ENCODE peak calls at places on chromosomes 11 and 22, in five cellular contexts. One of them, this sample, is unnamed.

GRCh38 chr11:1574256-1575242 is 2.5 kb upstream of the DUSP8 start:
- DNase-seq in left ventricle myocardium inferior: peak; percentile 58
- DNase-seq in cardiac fibroblast: peak; percentile 33
- DNase-seq in bronchial epithelial cell: no peak
- DNase-seq in mesenchymal stem cell: peak; percentile 25
- DNase-seq in this sample: no peak

GRCh38 chr11:47391711-47392432 is 13.5 kb upstream of the SPI1 start:
- DNase-seq in cardiac fibroblast: no peak
- DNase-seq in bronchial epithelial cell: no peak
- DNase-seq in left ventricle myocardium inferior: no peak
- DNase-seq in mesenchymal stem cell: no peak
- DNase-seq in this sample: no peak

GRCh38 chr11:296976-297665 is 2.2 kb downstream of the IFITM5 start:
- DNase-seq in mesenchymal stem cell: no peak
- DNase-seq in left ventricle myocardium inferior: peak; percentile 16
- DNase-seq in cardiac fibroblast: no peak
- DNase-seq in bronchial epithelial cell: no peak
- DNase-seq in this sample: no peak

GRCh38 chr11:45834298-45834756 is 12.9 kb upstream of the CRY2 start:
- DNase-seq in left ventricle myocardium inferior: no peak
- DNase-seq in bronchial epithelial cell: no peak
- DNase-seq in mesenchymal stem cell: no peak
- DNase-seq in cardiac fibroblast: no peak
- DNase-seq in this sample: no peak

GRCh38 chr11:959608-960007 is 33.9 kb downstream of the AP2A2 start:
- DNase-seq in mesenchymal stem cell: no peak
- DNase-seq in bronchial epithelial cell: no peak
- DNase-seq in cardiac fibroblast: no peak
- DNase-seq in left ventricle myocardium inferior: no peak
- DNase-seq in this sample: no peak

GRCh38 chr11:79506734-79507344 is 66.0 kb upstream of the TENM4 start:
- DNase-seq in bronchial epithelial cell: no peak
- DNase-seq in mesenchymal stem cell: no peak
- DNase-seq in cardiac fibroblast: no peak
- DNase-seq in left ventricle myocardium inferior: no peak
- DNase-seq in this sample: no peak

GRCh38 chr11:41281131-41281742 is 178.2 kb downstream of the LRRC4C start:
- DNase-seq in mesenchymal stem cell: peak; percentile 13
- DNase-seq in cardiac fibroblast: no peak
- DNase-seq in bronchial epithelial cell: no peak
- DNase-seq in left ventricle myocardium inferior: no peak
- DNase-seq in this sample: no peak

GRCh38 chr11:86291466-86292262 is 10.4 kb upstream of the HIKESHI start:
- DNase-seq in left ventricle myocardium inferior: no peak
- DNase-seq in mesenchymal stem cell: peak; percentile 57
- DNase-seq in cardiac fibroblast: peak; percentile 75
- DNase-seq in bronchial epithelial cell: peak; percentile 79
- DNase-seq in this sample: no peak

GRCh38 chr11:77173494-77173893 is 45.4 kb downstream of the MYO7A start:
- DNase-seq in left ventricle myocardium inferior: no peak
- DNase-seq in bronchial epithelial cell: no peak
- DNase-seq in mesenchymal stem cell: no peak
- DNase-seq in cardiac fibroblast: no peak
- DNase-seq in this sample: no peak

GRCh38 chr22:40684728-40685127 is 5.4 kb downstream of the MCHR1 start:
- DNase-seq in bronchial epithelial cell: no peak
- DNase-seq in mesenchymal stem cell: no peak
- DNase-seq in left ventricle myocardium inferior: no peak
- DNase-seq in cardiac fibroblast: no peak
- DNase-seq in this sample: no peak

GRCh38 chr11:64447717-64448598 is 89.0 kb downstream of the RPS6KA4 start:
- DNase-seq in mesenchymal stem cell: peak; percentile 57
- DNase-seq in bronchial epithelial cell: no peak
- DNase-seq in cardiac fibroblast: peak; percentile 12
- DNase-seq in left ventricle myocardium inferior: peak; percentile 22
- DNase-seq in this sample: no peak

GRCh38 chr11:128238521-128239222 is 348.7 kb downstream of the ETS1 start:
- DNase-seq in left ventricle myocardium inferior: no peak
- DNase-seq in bronchial epithelial cell: no peak
- DNase-seq in cardiac fibroblast: no peak
- DNase-seq in mesenchymal stem cell: no peak
- DNase-seq in this sample: no peak

GRCh38 chr22:50267591-50268390 is 2.4 kb downstream of the MAPK11 start:
- DNase-seq in left ventricle myocardium inferior: peak; percentile 64
- DNase-seq in cardiac fibroblast: peak; percentile 55
- DNase-seq in mesenchymal stem cell: no peak
- DNase-seq in bronchial epithelial cell: peak; percentile 32
- DNase-seq in this sample: no peak

GRCh38 chr22:28817919-28818859 is 17.8 kb upstream of the XBP1 start:
- DNase-seq in bronchial epithelial cell: peak; percentile 21
- DNase-seq in left ventricle myocardium inferior: no peak
- DNase-seq in cardiac fibroblast: no peak
- DNase-seq in mesenchymal stem cell: no peak
- DNase-seq in this sample: no peak

GRCh38 chr11:38014405-38014804 is 1416.4 kb upstream of the RAG2 start:
- DNase-seq in mesenchymal stem cell: no peak
- DNase-seq in bronchial epithelial cell: no peak
- DNase-seq in cardiac fibroblast: peak; percentile 84
- DNase-seq in left ventricle myocardium inferior: no peak
- DNase-seq in this sample: peak; percentile 48

GRCh38 chr11:60984616-60985015 is 13.1 kb downstream of the CD6 start:
- DNase-seq in bronchial epithelial cell: no peak
- DNase-seq in cardiac fibroblast: no peak
- DNase-seq in left ventricle myocardium inferior: no peak
- DNase-seq in mesenchymal stem cell: no peak
- DNase-seq in this sample: no peak

DNA sequence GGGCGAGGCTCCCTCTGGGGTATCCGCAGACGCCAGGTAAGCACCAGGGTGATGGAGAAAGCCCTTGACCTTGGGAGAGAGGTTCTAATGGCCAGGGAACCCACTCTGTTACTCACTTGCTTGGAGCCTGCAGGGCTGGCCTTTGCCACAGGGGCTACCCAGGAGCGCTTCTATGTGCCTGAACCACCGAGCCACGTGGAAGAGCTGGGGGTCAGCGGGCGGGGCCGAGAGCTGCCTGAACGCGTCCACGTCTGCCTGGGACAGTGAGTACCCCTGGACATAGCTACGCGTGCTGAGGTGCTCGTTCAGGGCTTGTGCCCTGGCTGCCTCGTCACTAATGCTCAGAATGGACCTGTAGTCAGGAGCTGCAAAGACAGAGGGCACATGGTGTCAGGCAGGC is 9.6 kb downstream of the CARS1 start:
- DNase-seq in mesenchymal stem cell: no peak
- DNase-seq in left ventricle myocardium inferior: no peak
- DNase-seq in cardiac fibroblast: no peak
- DNase-seq in bronchial epithelial cell: no peak
- DNase-seq in this sample: no peak
- H3K4me3 ChIP-seq in mesenchymal stem cell: no peak overlapping the region
- H3K4me3 ChIP-seq in left ventricle myocardium inferior: no peak overlapping the region
- H3K4me3 ChIP-seq in cardiac fibroblast: no peak overlapping the region
- H3K4me3 ChIP-seq in bronchial epithelial cell: no peak overlapping the region
- H3K4me3 ChIP-seq in this sample: no peak overlapping the region

GRCh38 chr11:36699271-36699670 is 101.2 kb upstream of the RAG2 start:
- DNase-seq in mesenchymal stem cell: no peak
- DNase-seq in cardiac fibroblast: no peak
- DNase-seq in bronchial epithelial cell: peak; percentile 50
- DNase-seq in left ventricle myocardium inferior: no peak
- DNase-seq in this sample: no peak
- H3K4me3 ChIP-seq in mesenchymal stem cell: no peak overlapping the region
- H3K4me3 ChIP-seq in cardiac fibroblast: no peak overlapping the region
- H3K4me3 ChIP-seq in bronchial epithelial cell: no peak overlapping the region
- H3K4me3 ChIP-seq in left ventricle myocardium inferior: no peak overlapping the region
- H3K4me3 ChIP-seq in this sample: no peak overlapping the region

DNA sequence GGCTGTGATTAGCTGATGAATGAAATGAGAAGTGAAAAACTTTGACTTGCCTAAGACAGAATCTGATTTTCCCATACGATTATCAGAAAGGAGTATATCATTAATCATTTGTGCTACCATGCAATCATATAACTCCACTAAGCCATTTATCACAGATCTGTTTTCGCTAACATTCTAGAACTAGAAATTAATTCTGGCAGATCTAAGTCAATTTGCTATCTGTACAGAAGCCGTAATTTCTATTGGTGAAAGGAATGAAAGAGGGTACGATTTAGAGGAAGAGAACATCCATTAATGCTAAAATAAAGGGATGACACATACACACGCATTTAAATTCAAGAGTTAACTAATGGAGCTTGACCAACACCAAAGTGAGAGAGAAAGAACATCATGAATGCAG is 201.6 kb downstream of the SBF2 start:
- DNase-seq in left ventricle myocardium inferior: no peak
- DNase-seq in cardiac fibroblast: no peak
- DNase-seq in mesenchymal stem cell: no peak
- DNase-seq in bronchial epithelial cell: no peak
- DNase-seq in this sample: no peak
- H3K4me3 ChIP-seq in left ventricle myocardium inferior: no peak overlapping the region
- H3K4me3 ChIP-seq in cardiac fibroblast: no peak overlapping the region
- H3K4me3 ChIP-seq in mesenchymal stem cell: no peak overlapping the region
- H3K4me3 ChIP-seq in bronchial epithelial cell: no peak overlapping the region
- H3K4me3 ChIP-seq in this sample: no peak overlapping the region

GRCh38 chr22:39524753-39525657 is 4.6 kb downstream of the ATF4 start:
- DNase-seq in cardiac fibroblast: no peak
- DNase-seq in mesenchymal stem cell: peak; percentile 19
- DNase-seq in left ventricle myocardium inferior: no peak
- DNase-seq in bronchial epithelial cell: no peak
- DNase-seq in this sample: no peak

GRCh38 chr22:39520874-39521857 is 804 bp downstream of the ATF4 start:
- DNase-seq in left ventricle myocardium inferior: peak; percentile 84
- DNase-seq in cardiac fibroblast: peak; percentile 81
- DNase-seq in mesenchymal stem cell: peak; percentile 77
- DNase-seq in bronchial epithelial cell: no peak
- DNase-seq in this sample: no peak

GRCh38 chr22:39524089-39524752 is 3.9 kb downstream of the ATF4 start:
- DNase-seq in bronchial epithelial cell: no peak
- DNase-seq in cardiac fibroblast: no peak
- DNase-seq in mesenchymal stem cell: peak; percentile 22
- DNase-seq in left ventricle myocardium inferior: no peak
- DNase-seq in this sample: no peak

GRCh38 chr22:39520054-39520873 is at the start of gene ATF4:
- DNase-seq in mesenchymal stem cell: peak; percentile 100
- DNase-seq in left ventricle myocardium inferior: peak; percentile 98
- DNase-seq in bronchial epithelial cell: peak; percentile 93
- DNase-seq in cardiac fibroblast: peak; percentile 100
- DNase-seq in this sample: peak; percentile 99

GRCh38 chr22:39522567-39523300 is 2.4 kb downstream of the ATF4 start:
- DNase-seq in cardiac fibroblast: peak; percentile 71
- DNase-seq in mesenchymal stem cell: peak; percentile 57
- DNase-seq in left ventricle myocardium inferior: no peak
- DNase-seq in bronchial epithelial cell: peak; percentile 59
- DNase-seq in this sample: no peak
- H3K4me3 ChIP-seq in cardiac fibroblast: peak overlapping the region; percentile 95
- H3K4me3 ChIP-seq in mesenchymal stem cell: peak overlapping the region; percentile 97
- H3K4me3 ChIP-seq in left ventricle myocardium inferior: peak overlapping the region; percentile 92
- H3K4me3 ChIP-seq in bronchial epithelial cell: peak overlapping the region; percentile 91
- H3K4me3 ChIP-seq in this sample: peak overlapping the region; percentile 76

DNA sequence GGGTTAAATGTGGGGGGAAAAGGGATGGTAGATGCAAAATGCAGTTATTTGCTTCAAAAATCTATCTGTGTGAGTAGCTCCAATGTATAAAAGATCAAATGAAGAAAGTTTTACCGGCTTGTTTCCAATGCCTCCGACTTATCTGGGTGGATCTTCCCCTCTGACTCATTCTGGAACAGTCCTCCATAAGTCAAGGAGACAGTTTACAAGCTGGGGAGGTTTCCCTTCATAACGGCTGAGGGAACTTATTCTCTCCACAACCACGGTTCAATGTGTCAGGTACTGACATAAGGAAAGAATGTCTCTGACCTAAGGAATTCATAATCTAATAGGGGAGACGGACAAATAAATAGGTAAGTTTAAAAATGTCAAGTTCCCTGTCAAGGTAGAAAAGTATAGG is 49.7 kb upstream of the BIRC3 start:
- DNase-seq in left ventricle myocardium inferior: no peak
- DNase-seq in bronchial epithelial cell: peak; percentile 70
- DNase-seq in cardiac fibroblast: peak; percentile 54
- DNase-seq in mesenchymal stem cell: peak; percentile 84
- DNase-seq in this sample: no peak
- H3K4me3 ChIP-seq in left ventricle myocardium inferior: no peak overlapping the region
- H3K4me3 ChIP-seq in bronchial epithelial cell: peak overlapping the region; percentile 41
- H3K4me3 ChIP-seq in cardiac fibroblast: no peak overlapping the region
- H3K4me3 ChIP-seq in mesenchymal stem cell: peak overlapping the region; percentile 81
- H3K4me3 ChIP-seq in this sample: no peak overlapping the region

GRCh38 chr22:46734830-46735453 is 3.1 kb downstream of the CERK start:
- DNase-seq in left ventricle myocardium inferior: no peak
- DNase-seq in bronchial epithelial cell: no peak
- DNase-seq in mesenchymal stem cell: peak; percentile 4
- DNase-seq in cardiac fibroblast: no peak
- DNase-seq in this sample: no peak
- H3K4me3 ChIP-seq in left ventricle myocardium inferior: peak overlapping the region; percentile 96
- H3K4me3 ChIP-seq in bronchial epithelial cell: no peak overlapping the region
- H3K4me3 ChIP-seq in mesenchymal stem cell: no peak overlapping the region
- H3K4me3 ChIP-seq in cardiac fibroblast: no peak overlapping the region
- H3K4me3 ChIP-seq in this sample: no peak overlapping the region

GRCh38 chr11:123532131-123532530 is 102.1 kb downstream of the GRAMD1B start:
- DNase-seq in bronchial epithelial cell: no peak
- DNase-seq in left ventricle myocardium inferior: no peak
- DNase-seq in mesenchymal stem cell: no peak
- DNase-seq in cardiac fibroblast: no peak
- DNase-seq in this sample: no peak
- H3K4me3 ChIP-seq in bronchial epithelial cell: no peak overlapping the region
- H3K4me3 ChIP-seq in left ventricle myocardium inferior: no peak overlapping the region
- H3K4me3 ChIP-seq in mesenchymal stem cell: no peak overlapping the region
- H3K4me3 ChIP-seq in cardiac fibroblast: no peak overlapping the region
- H3K4me3 ChIP-seq in this sample: no peak overlapping the region

DNA sequence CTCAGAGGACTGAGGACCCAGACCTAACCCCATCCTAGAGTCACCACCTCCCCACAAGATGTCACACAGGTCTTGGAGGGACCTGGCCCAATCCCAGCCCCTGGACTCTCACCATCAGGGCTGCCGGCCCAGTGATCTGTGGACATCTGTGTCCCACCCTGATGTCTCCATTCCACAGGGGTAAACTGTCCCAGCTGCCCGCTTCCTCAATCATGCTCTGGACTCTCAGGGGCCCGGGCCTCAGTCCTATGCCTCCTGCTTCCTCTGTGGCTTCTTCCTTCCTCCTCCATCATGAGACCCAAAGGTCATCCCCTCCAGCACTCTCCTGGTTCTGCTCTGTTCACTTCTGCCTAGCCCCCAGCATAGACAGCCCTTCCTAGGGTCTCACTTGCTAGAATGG is 32.2 kb downstream of the ARAP1 start:
- DNase-seq in bronchial epithelial cell: no peak
- DNase-seq in cardiac fibroblast: no peak
- DNase-seq in mesenchymal stem cell: no peak
- DNase-seq in left ventricle myocardium inferior: peak; percentile 38
- DNase-seq in this sample: no peak
- H3K4me3 ChIP-seq in bronchial epithelial cell: peak overlapping the region; percentile 52
- H3K4me3 ChIP-seq in cardiac fibroblast: no peak overlapping the region
- H3K4me3 ChIP-seq in mesenchymal stem cell: peak overlapping the region; percentile 82
- H3K4me3 ChIP-seq in left ventricle myocardium inferior: peak overlapping the region; percentile 73
- H3K4me3 ChIP-seq in this sample: peak overlapping the region; percentile 60

DNA sequence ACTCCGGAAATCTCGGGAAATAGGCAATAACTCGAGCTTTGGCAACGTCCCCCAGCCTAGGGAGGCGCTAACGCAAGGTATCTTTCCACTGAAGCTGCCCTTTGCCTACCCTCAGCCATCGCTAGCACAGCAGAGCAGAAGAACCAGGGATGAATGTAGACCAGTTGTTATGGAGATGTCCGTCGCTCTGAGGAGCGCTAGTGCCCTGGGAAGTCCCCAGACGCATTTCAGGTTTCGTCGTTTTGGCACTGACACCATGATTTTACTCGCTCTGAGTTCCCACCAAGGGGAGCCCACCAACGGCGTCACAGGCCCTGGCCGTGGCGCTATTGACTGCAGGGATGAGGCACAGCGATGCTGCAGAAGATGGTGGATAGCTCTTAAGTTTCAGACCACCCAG is 22.7 kb upstream of the BDNF start:
- DNase-seq in cardiac fibroblast: no peak
- DNase-seq in bronchial epithelial cell: no peak
- DNase-seq in mesenchymal stem cell: peak; percentile 55
- DNase-seq in left ventricle myocardium inferior: no peak
- DNase-seq in this sample: no peak
- H3K4me3 ChIP-seq in cardiac fibroblast: peak overlapping the region; percentile 50
- H3K4me3 ChIP-seq in bronchial epithelial cell: no peak overlapping the region
- H3K4me3 ChIP-seq in mesenchymal stem cell: peak overlapping the region; percentile 86
- H3K4me3 ChIP-seq in left ventricle myocardium inferior: peak overlapping the region; percentile 63
- H3K4me3 ChIP-seq in this sample: peak overlapping the region; percentile 62